ENCODE peak calls at places on chromosome 16, in nine cellular contexts. One of them, this sample, is unnamed. For H3K4me1, the result is how much of the 10 kb centered on the place peaks cover.

GRCh38 chr16:20402651-20403050 is 1.9 kb downstream of the PDILT start:
- DNase-seq in HepG2: no peak
- DNase-seq in transverse colon: no peak
- DNase-seq in stomach: no peak
- DNase-seq in SK-N-SH: no peak
- DNase-seq in sigmoid colon: no peak
- DNase-seq in GM12878: no peak
- DNase-seq in K562: no peak
- DNase-seq in suprapubic skin: no peak
- DNase-seq in this sample: no peak

GRCh38 chr16:55502801-55503366 is 6.0 kb upstream of the LPCAT2 start:
- DNase-seq in HepG2: peak
- DNase-seq in transverse colon: peak
- DNase-seq in stomach: peak
- DNase-seq in SK-N-SH: peak
- DNase-seq in sigmoid colon: peak
- DNase-seq in GM12878: no peak
- DNase-seq in K562: no peak
- DNase-seq in suprapubic skin: peak
- DNase-seq in this sample: peak

GRCh38 chr16:66478733-66479511 is 51.8 kb downstream of the BEAN1 start:
- DNase-seq in HepG2: peak
- DNase-seq in transverse colon: peak
- DNase-seq in stomach: peak
- DNase-seq in SK-N-SH: peak
- DNase-seq in sigmoid colon: peak
- DNase-seq in GM12878: peak
- DNase-seq in K562: peak
- DNase-seq in suprapubic skin: peak
- DNase-seq in this sample: peak

GRCh38 chr16:68707341-68708152 is 29.5 kb upstream of the CDH1 start:
- DNase-seq in HepG2: peak
- DNase-seq in transverse colon: peak
- DNase-seq in stomach: peak
- DNase-seq in SK-N-SH: no peak
- DNase-seq in sigmoid colon: no peak
- DNase-seq in GM12878: no peak
- DNase-seq in K562: peak
- DNase-seq in suprapubic skin: no peak
- DNase-seq in this sample: peak

GRCh38 chr16:79434771-79435170 is 165.8 kb downstream of the MAF start:
- DNase-seq in HepG2: no peak
- DNase-seq in transverse colon: no peak
- DNase-seq in stomach: no peak
- DNase-seq in SK-N-SH: no peak
- DNase-seq in sigmoid colon: no peak
- DNase-seq in GM12878: no peak
- DNase-seq in K562: no peak
- DNase-seq in suprapubic skin: no peak
- DNase-seq in this sample: no peak

GRCh38 chr16:27789150-27789549 is 239.2 kb downstream of the KATNIP start:
- DNase-seq in HepG2: no peak
- DNase-seq in transverse colon: no peak
- DNase-seq in stomach: no peak
- DNase-seq in SK-N-SH: no peak
- DNase-seq in sigmoid colon: no peak
- DNase-seq in GM12878: no peak
- DNase-seq in K562: no peak
- DNase-seq in suprapubic skin: no peak
- DNase-seq in this sample: no peak

GRCh38 chr16:84730406-84731106 is 30.8 kb downstream of the USP10 start:
- DNase-seq in HepG2: peak
- DNase-seq in transverse colon: peak
- DNase-seq in stomach: peak
- DNase-seq in SK-N-SH: peak
- DNase-seq in sigmoid colon: peak
- DNase-seq in GM12878: no peak
- DNase-seq in K562: peak
- DNase-seq in suprapubic skin: no peak
- DNase-seq in this sample: peak

GRCh38 chr16:66568355-66568754 is 2.1 kb downstream of the CMTM1 start:
- DNase-seq in HepG2: no peak
- DNase-seq in transverse colon: no peak
- DNase-seq in stomach: no peak
- DNase-seq in SK-N-SH: no peak
- DNase-seq in sigmoid colon: no peak
- DNase-seq in GM12878: no peak
- DNase-seq in K562: no peak
- DNase-seq in suprapubic skin: no peak
- DNase-seq in this sample: no peak

GRCh38 chr16:22661161-22661647 is 150.5 kb downstream of the NPIPB5 start:
- DNase-seq in HepG2: no peak
- DNase-seq in transverse colon: no peak
- DNase-seq in stomach: no peak
- DNase-seq in SK-N-SH: no peak
- DNase-seq in sigmoid colon: peak
- DNase-seq in GM12878: no peak
- DNase-seq in K562: no peak
- DNase-seq in suprapubic skin: no peak
- DNase-seq in this sample: no peak

GRCh38 chr16:86874141-86874540 is 295.8 kb downstream of the FOXL1 start:
- DNase-seq in HepG2: no peak
- DNase-seq in transverse colon: no peak
- DNase-seq in stomach: no peak
- DNase-seq in SK-N-SH: peak
- DNase-seq in sigmoid colon: no peak
- DNase-seq in GM12878: no peak
- DNase-seq in K562: peak
- DNase-seq in suprapubic skin: no peak
- DNase-seq in this sample: no peak

GRCh38 chr16:59212492-59213024 is 478.4 kb upstream of the GOT2 start:
- DNase-seq in HepG2: no peak
- DNase-seq in transverse colon: no peak
- DNase-seq in stomach: no peak
- DNase-seq in SK-N-SH: no peak
- DNase-seq in sigmoid colon: no peak
- DNase-seq in GM12878: no peak
- DNase-seq in K562: no peak
- DNase-seq in suprapubic skin: no peak
- DNase-seq in this sample: no peak

GRCh38 chr16:56667581-56668571 is at the start of gene MT1G:
- DNase-seq in HepG2: peak
- DNase-seq in transverse colon: peak
- DNase-seq in stomach: peak
- DNase-seq in SK-N-SH: peak
- DNase-seq in sigmoid colon: peak
- DNase-seq in GM12878: no peak
- DNase-seq in K562: no peak
- DNase-seq in suprapubic skin: no peak
- DNase-seq in this sample: peak

GRCh38 chr16:69564845-69565610 is 738 bp upstream of the NFAT5 start:
- DNase-seq in HepG2: no peak
- DNase-seq in transverse colon: no peak
- DNase-seq in stomach: no peak
- DNase-seq in SK-N-SH: no peak
- DNase-seq in sigmoid colon: no peak
- DNase-seq in GM12878: no peak
- DNase-seq in K562: no peak
- DNase-seq in suprapubic skin: no peak
- DNase-seq in this sample: no peak

GRCh38 chr16:12137344-12138094 is 161.0 kb downstream of the SNX29 start:
- DNase-seq in HepG2: no peak
- DNase-seq in transverse colon: no peak
- DNase-seq in stomach: no peak
- DNase-seq in SK-N-SH: no peak
- DNase-seq in sigmoid colon: no peak
- DNase-seq in GM12878: no peak
- DNase-seq in K562: no peak
- DNase-seq in suprapubic skin: no peak
- DNase-seq in this sample: no peak

GRCh38 chr16:63890072-63890471 is 1231.8 kb downstream of the CDH11 start:
- DNase-seq in HepG2: no peak
- DNase-seq in transverse colon: no peak
- DNase-seq in stomach: no peak
- DNase-seq in SK-N-SH: no peak
- DNase-seq in sigmoid colon: no peak
- DNase-seq in GM12878: no peak
- DNase-seq in K562: no peak
- DNase-seq in suprapubic skin: no peak
- DNase-seq in this sample: no peak
- TF ChIP-seq POLR2AphosphoS5 in HepG2: no peak
- TF ChIP-seq POLR2AphosphoS5 in transverse colon: no peak
- TF ChIP-seq POLR2AphosphoS5 in stomach: no peak
- TF ChIP-seq POLR2AphosphoS5 in SK-N-SH: no peak
- TF ChIP-seq POLR2AphosphoS5 in sigmoid colon: no peak
- TF ChIP-seq POLR2AphosphoS5 in GM12878: no peak
- TF ChIP-seq POLR2AphosphoS5 in K562: no peak
- TF ChIP-seq POLR2AphosphoS5 in suprapubic skin: no peak
- TF ChIP-seq POLR2AphosphoS5 in this sample: no peak

GRCh38 chr16:1159973-1160772 is 7.3 kb downstream of the CACNA1H start:
- DNase-seq in HepG2: peak
- DNase-seq in transverse colon: peak
- DNase-seq in stomach: no peak
- DNase-seq in SK-N-SH: peak
- DNase-seq in sigmoid colon: peak
- DNase-seq in GM12878: no peak
- DNase-seq in K562: peak
- DNase-seq in suprapubic skin: no peak
- DNase-seq in this sample: no peak

GRCh38 chr16:1157639-1158455 is 4.9 kb downstream of the CACNA1H start:
- DNase-seq in HepG2: no peak
- DNase-seq in transverse colon: no peak
- DNase-seq in stomach: no peak
- DNase-seq in SK-N-SH: no peak
- DNase-seq in sigmoid colon: no peak
- DNase-seq in GM12878: no peak
- DNase-seq in K562: no peak
- DNase-seq in suprapubic skin: no peak
- DNase-seq in this sample: no peak

GRCh38 chr16:1159325-1159972 is 6.5 kb downstream of the CACNA1H start:
- DNase-seq in HepG2: peak
- DNase-seq in transverse colon: no peak
- DNase-seq in stomach: no peak
- DNase-seq in SK-N-SH: no peak
- DNase-seq in sigmoid colon: no peak
- DNase-seq in GM12878: no peak
- DNase-seq in K562: no peak
- DNase-seq in suprapubic skin: no peak
- DNase-seq in this sample: no peak

GRCh38 chr16:1156983-1157638 is 4.2 kb downstream of the CACNA1H start:
- DNase-seq in HepG2: no peak
- DNase-seq in transverse colon: no peak
- DNase-seq in stomach: no peak
- DNase-seq in SK-N-SH: no peak
- DNase-seq in sigmoid colon: no peak
- DNase-seq in GM12878: no peak
- DNase-seq in K562: no peak
- DNase-seq in suprapubic skin: no peak
- DNase-seq in this sample: peak

GRCh38 chr16:1158456-1159324 is 5.8 kb downstream of the CACNA1H start:
- DNase-seq in HepG2: peak
- DNase-seq in transverse colon: peak
- DNase-seq in stomach: no peak
- DNase-seq in SK-N-SH: peak
- DNase-seq in sigmoid colon: peak
- DNase-seq in GM12878: no peak
- DNase-seq in K562: peak
- DNase-seq in suprapubic skin: no peak
- DNase-seq in this sample: no peak
- TF ChIP-seq EP300 in HepG2: no peak
- TF ChIP-seq EP300 in transverse colon: peak
- TF ChIP-seq EP300 in stomach: peak
- TF ChIP-seq EP300 in SK-N-SH: no peak
- TF ChIP-seq EP300 in sigmoid colon: no peak
- TF ChIP-seq EP300 in GM12878: no peak
- TF ChIP-seq EP300 in K562: no peak
- TF ChIP-seq EP300 in suprapubic skin: peak
- TF ChIP-seq EP300 in this sample: no peak

GRCh38 chr16:17275989-17276530 is 194.7 kb downstream of the XYLT1 start:
- DNase-seq in HepG2: no peak
- DNase-seq in transverse colon: no peak
- DNase-seq in stomach: no peak
- DNase-seq in SK-N-SH: no peak
- DNase-seq in sigmoid colon: peak
- DNase-seq in GM12878: no peak
- DNase-seq in K562: no peak
- DNase-seq in suprapubic skin: no peak
- DNase-seq in this sample: no peak

GRCh38 chr16:17278988-17279387 is 191.8 kb downstream of the XYLT1 start:
- DNase-seq in HepG2: no peak
- DNase-seq in transverse colon: no peak
- DNase-seq in stomach: no peak
- DNase-seq in SK-N-SH: no peak
- DNase-seq in sigmoid colon: no peak
- DNase-seq in GM12878: no peak
- DNase-seq in K562: no peak
- DNase-seq in suprapubic skin: no peak
- DNase-seq in this sample: no peak

GRCh38 chr16:17275076-17275732 is 195.6 kb downstream of the XYLT1 start:
- DNase-seq in HepG2: peak
- DNase-seq in transverse colon: peak
- DNase-seq in stomach: peak
- DNase-seq in SK-N-SH: no peak
- DNase-seq in sigmoid colon: no peak
- DNase-seq in GM12878: no peak
- DNase-seq in K562: no peak
- DNase-seq in suprapubic skin: no peak
- DNase-seq in this sample: no peak

GRCh38 chr16:17277981-17278381 is 192.8 kb downstream of the XYLT1 start:
- DNase-seq in HepG2: peak
- DNase-seq in transverse colon: peak
- DNase-seq in stomach: peak
- DNase-seq in SK-N-SH: no peak
- DNase-seq in sigmoid colon: no peak
- DNase-seq in GM12878: no peak
- DNase-seq in K562: no peak
- DNase-seq in suprapubic skin: no peak
- DNase-seq in this sample: peak

GRCh38 chr16:17276610-17277009 is 194.2 kb downstream of the XYLT1 start:
- DNase-seq in HepG2: no peak
- DNase-seq in transverse colon: no peak
- DNase-seq in stomach: no peak
- DNase-seq in SK-N-SH: no peak
- DNase-seq in sigmoid colon: no peak
- DNase-seq in GM12878: no peak
- DNase-seq in K562: no peak
- DNase-seq in suprapubic skin: no peak
- DNase-seq in this sample: no peak
- H3K4me1 ChIP-seq in HepG2: under half
- H3K4me1 ChIP-seq in transverse colon: under half
- H3K4me1 ChIP-seq in stomach: under half
- H3K4me1 ChIP-seq in SK-N-SH: under half
- H3K4me1 ChIP-seq in sigmoid colon: under half
- H3K4me1 ChIP-seq in GM12878: under half
- H3K4me1 ChIP-seq in K562: under half
- H3K4me1 ChIP-seq in suprapubic skin: under half
- H3K4me1 ChIP-seq in this sample: under half

DNA sequence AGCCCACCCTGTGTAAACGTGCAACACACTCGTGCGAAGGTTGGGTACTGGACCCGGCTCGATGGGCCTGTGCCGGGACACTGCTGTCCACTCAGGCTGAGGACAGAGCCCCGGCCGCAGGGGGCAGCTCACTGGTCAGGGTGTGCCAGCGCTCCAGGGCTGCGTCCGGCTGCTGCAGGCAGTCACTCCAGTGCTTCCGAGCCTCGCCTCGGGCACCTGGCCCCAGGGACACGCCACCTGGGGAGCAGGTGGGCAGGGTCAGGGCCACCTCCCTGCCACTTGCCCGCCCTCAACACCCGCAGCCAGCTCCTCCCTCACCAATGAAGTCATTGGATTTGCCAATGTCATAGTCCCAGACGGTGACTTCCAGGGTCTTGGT is 4.7 kb downstream of the DOC2A start:
- DNase-seq in HepG2: no peak
- DNase-seq in transverse colon: no peak
- DNase-seq in stomach: no peak
- DNase-seq in SK-N-SH: no peak
- DNase-seq in sigmoid colon: no peak
- DNase-seq in GM12878: no peak
- DNase-seq in K562: no peak
- DNase-seq in suprapubic skin: no peak
- DNase-seq in this sample: peak
- TF ChIP-seq POLR2AphosphoS5 in HepG2: no peak
- TF ChIP-seq POLR2AphosphoS5 in transverse colon: no peak
- TF ChIP-seq POLR2AphosphoS5 in stomach: no peak
- TF ChIP-seq POLR2AphosphoS5 in SK-N-SH: no peak
- TF ChIP-seq POLR2AphosphoS5 in sigmoid colon: no peak
- TF ChIP-seq POLR2AphosphoS5 in GM12878: no peak
- TF ChIP-seq POLR2AphosphoS5 in K562: no peak
- TF ChIP-seq POLR2AphosphoS5 in suprapubic skin: no peak
- TF ChIP-seq POLR2AphosphoS5 in this sample: no peak